ENCODE peak calls at places on chromosomes 5 and 9, in five cellular contexts. D is stomach, Y is cardiac fibroblast, B is GM04503, E is EL. G is an unnamed sample.

GRCh38 chr5:58886315-58887207 is 303.7 kb downstream of the RAB3C start:
- DNase-seq in E (peak), B (no peak), D (peak), Y (peak), G (peak)

GRCh38 chr9:76558465-76558864 is 99.5 kb downstream of the GCNT1 start:
- DNase-seq in B (no peak), E (no peak), Y (peak), D (no peak), G (no peak)

GRCh38 chr9:13491493-13492424 is 212.3 kb upstream of the MPDZ start:
- DNase-seq in B (no peak), D (no peak), E (no peak), Y (no peak), G (no peak)

GRCh38 chr5:96043471-96043870 is 81.8 kb upstream of the ELL2 start:
- DNase-seq in B (no peak), Y (no peak), E (no peak), D (no peak), G (no peak)

GRCh38 chr9:28093141-28093540 is 519.9 kb upstream of the C9orf72 start:
- DNase-seq in D (no peak), B (no peak), E (no peak), Y (no peak), G (no peak)

GRCh38 chr9:120212153-120212852 is 367.7 kb downstream of the CDK5RAP2 start:
- DNase-seq in Y (no peak), B (no peak), D (no peak), E (no peak), G (no peak)

GRCh38 chr5:165631235-165631634 is 2125.8 kb downstream of the MAT2B start:
- DNase-seq in D (no peak), Y (peak), E (no peak), B (no peak), G (no peak)

GRCh38 chr5:79488058-79488457 is 25.9 kb downstream of the HOMER1 start:
- DNase-seq in B (no peak), D (no peak), E (no peak), Y (no peak), G (no peak)

GRCh38 chr9:114248274-114248673 is 74.6 kb upstream of the ORM1 start:
- DNase-seq in Y (no peak), E (no peak), B (no peak), D (no peak), G (no peak)

GRCh38 chr5:56737918-56738606 is 77.3 kb upstream of the MAP3K1 start:
- DNase-seq in E (no peak), Y (no peak), B (no peak), D (no peak), G (no peak)

GRCh38 chr5:138330813-138331448 is 673 bp downstream of the CDC25C start:
- DNase-seq in D (no peak), B (no peak), E (peak), Y (no peak), G (no peak)

GRCh38 chr5:14727428-14727865 is 62.9 kb downstream of the OTULIN start:
- DNase-seq in Y (peak), D (peak), E (peak), B (no peak), G (peak)

GRCh38 chr9:136361047-136361756 is 2.3 kb downstream of the DNLZ start:
- DNase-seq in D (no peak), Y (no peak), E (peak), B (no peak), G (peak)

GRCh38 chr9:127893392-127893791 is 6.0 kb downstream of the ST6GALNAC6 start:
- DNase-seq in Y (no peak), D (no peak), B (no peak), E (no peak), G (no peak)

GRCh38 chr9:3477236-3477834 is 48.5 kb downstream of the RFX3 start:
- DNase-seq in B (no peak), Y (no peak), E (no peak), D (no peak), G (no peak)

GRCh38 chr5:32332971-32333370 is 20.2 kb upstream of the MTMR12 start:
- DNase-seq in B (no peak), Y (no peak), D (no peak), E (peak), G (peak)

GRCh38 chr9:12775963-12776774 is 1.3 kb downstream of the LURAP1L start:
- DNase-seq in Y (peak), E (peak), B (peak), D (peak), G (peak)

GRCh38 chr9:95182854-95183563 is 134.5 kb downstream of the FANCC start:
- DNase-seq in E (no peak), D (no peak), Y (no peak), B (no peak), G (no peak)

GRCh38 chr5:133969654-133970324 is 1.4 kb upstream of the C5orf15 start:
- DNase-seq in B (no peak), D (no peak), Y (peak), E (peak), G (no peak)

GRCh38 chr9:98861881-98862501 is 54.5 kb downstream of the GALNT12 start:
- DNase-seq in D (no peak), E (peak), B (peak), Y (peak), G (peak)

GRCh38 chr5:83965431-83965830 is 244.8 kb upstream of the HAPLN1 start:
- DNase-seq in Y (no peak), D (no peak), B (no peak), E (no peak), G (no peak)

GRCh38 chr5:28862860-28863196 is 1824.4 kb upstream of the CDH9 start:
- DNase-seq in B (no peak), D (no peak), E (no peak), Y (no peak), G (no peak)

GRCh38 chr9:72132052-72132451 is 17.2 kb upstream of the GDA start:
- DNase-seq in Y (no peak), D (no peak), B (no peak), E (no peak), G (no peak)

GRCh38 chr5:82308997-82309670 is 31.0 kb upstream of the RPS23 start:
- DNase-seq in D (no peak), E (no peak), B (no peak), Y (no peak), G (no peak)

GRCh38 chr5:114191441-114191840 is 170.4 kb upstream of the KCNN2 start:
- DNase-seq in E (peak), B (no peak), D (no peak), Y (no peak), G (no peak)

G was measured in GM03348.